ENCODE peak calls at places on chromosomes 1 and 21, in five cellular contexts. One of them, this sample, is unnamed.

GRCh38 chr21:25297117-25297516 is 310.2 kb downstream of the MRPL39 start:
- DNase-seq in DND-41: no peak
- DNase-seq in fibroblast of villous mesenchyme: no peak
- DNase-seq in ovary: no peak
- DNase-seq in HFF-Myc: no peak
- DNase-seq in this sample: no peak

GRCh38 chr1:25126568-25126967 is 105.7 kb downstream of the SYF2 start:
- DNase-seq in ovary: no peak
- DNase-seq in HFF-Myc: no peak
- DNase-seq in fibroblast of villous mesenchyme: no peak
- DNase-seq in DND-41: peak; percentile 21
- DNase-seq in this sample: peak; percentile 3

GRCh38 chr1:226628624-226629155 is 80.1 kb downstream of the STUM start:
- DNase-seq in DND-41: no peak
- DNase-seq in ovary: no peak
- DNase-seq in HFF-Myc: no peak
- DNase-seq in fibroblast of villous mesenchyme: no peak
- DNase-seq in this sample: no peak

GRCh38 chr1:1079408-1080121 is 5.5 kb upstream of the RNF223 start:
- DNase-seq in DND-41: peak; percentile 39
- DNase-seq in fibroblast of villous mesenchyme: peak; percentile 91
- DNase-seq in HFF-Myc: peak; percentile 61
- DNase-seq in ovary: peak; percentile 43
- DNase-seq in this sample: peak; percentile 85

GRCh38 chr1:171869097-171869496 is 27.8 kb downstream of the DNM3 start:
- DNase-seq in fibroblast of villous mesenchyme: no peak
- DNase-seq in DND-41: no peak
- DNase-seq in HFF-Myc: no peak
- DNase-seq in ovary: peak; percentile 15
- DNase-seq in this sample: peak; percentile 6

GRCh38 chr1:18948048-18948912 is 8.2 kb downstream of the IFFO2 start:
- DNase-seq in DND-41: peak; percentile 61
- DNase-seq in ovary: no peak
- DNase-seq in fibroblast of villous mesenchyme: peak; percentile 53
- DNase-seq in HFF-Myc: no peak
- DNase-seq in this sample: peak; percentile 46

GRCh38 chr21:44293551-44294231 is 6.2 kb upstream of the PFKL start:
- DNase-seq in fibroblast of villous mesenchyme: no peak
- DNase-seq in HFF-Myc: no peak
- DNase-seq in ovary: peak; percentile 21
- DNase-seq in DND-41: no peak
- DNase-seq in this sample: no peak

GRCh38 chr1:113834716-113835115 is 22.4 kb upstream of the RSBN1 start:
- DNase-seq in DND-41: no peak
- DNase-seq in HFF-Myc: no peak
- DNase-seq in ovary: no peak
- DNase-seq in fibroblast of villous mesenchyme: no peak
- DNase-seq in this sample: no peak

GRCh38 chr1:99737016-99737415 is 29.4 kb downstream of the FRRS1 start:
- DNase-seq in DND-41: no peak
- DNase-seq in ovary: no peak
- DNase-seq in HFF-Myc: peak; percentile 52
- DNase-seq in fibroblast of villous mesenchyme: peak; percentile 70
- DNase-seq in this sample: peak; percentile 80

GRCh38 chr1:156616463-156616862 is 2.8 kb upstream of the HAPLN2 start:
- DNase-seq in ovary: no peak
- DNase-seq in DND-41: no peak
- DNase-seq in fibroblast of villous mesenchyme: peak; percentile 93
- DNase-seq in HFF-Myc: no peak
- DNase-seq in this sample: peak; percentile 64

GRCh38 chr1:170853302-170853701 is 82.0 kb upstream of the MROH9 start:
- DNase-seq in ovary: no peak
- DNase-seq in DND-41: no peak
- DNase-seq in fibroblast of villous mesenchyme: no peak
- DNase-seq in HFF-Myc: no peak
- DNase-seq in this sample: no peak

GRCh38 chr1:227621211-227621610 is 57.9 kb downstream of the ZNF678 start:
- DNase-seq in HFF-Myc: no peak
- DNase-seq in ovary: no peak
- DNase-seq in fibroblast of villous mesenchyme: no peak
- DNase-seq in DND-41: no peak
- DNase-seq in this sample: no peak

GRCh38 chr1:44524180-44524579 is 119.1 kb downstream of the RNF220 start:
- DNase-seq in HFF-Myc: no peak
- DNase-seq in fibroblast of villous mesenchyme: no peak
- DNase-seq in DND-41: no peak
- DNase-seq in ovary: no peak
- DNase-seq in this sample: no peak

GRCh38 chr1:162551969-162552683 is 9.4 kb upstream of the UAP1 start:
- DNase-seq in ovary: no peak
- DNase-seq in HFF-Myc: no peak
- DNase-seq in fibroblast of villous mesenchyme: peak; percentile 26
- DNase-seq in DND-41: no peak
- DNase-seq in this sample: peak; percentile 77

GRCh38 chr1:27001570-27002360 is 8.3 kb downstream of the TRNP1 start:
- DNase-seq in ovary: no peak
- DNase-seq in DND-41: no peak
- DNase-seq in HFF-Myc: no peak
- DNase-seq in fibroblast of villous mesenchyme: no peak
- DNase-seq in this sample: no peak

GRCh38 chr1:2175055-2175414 is 19.5 kb downstream of the FAAP20 start:
- DNase-seq in ovary: peak; percentile 51
- DNase-seq in fibroblast of villous mesenchyme: no peak
- DNase-seq in DND-41: no peak
- DNase-seq in HFF-Myc: no peak
- DNase-seq in this sample: no peak
- H3K4me3 ChIP-seq in ovary: peak overlapping the region; percentile 20
- H3K4me3 ChIP-seq in fibroblast of villous mesenchyme: no peak overlapping the region
- H3K4me3 ChIP-seq in DND-41: no peak overlapping the region
- H3K4me3 ChIP-seq in HFF-Myc: peak overlapping the region; percentile 42
- H3K4me3 ChIP-seq in this sample: no peak overlapping the region

GRCh38 chr1:52748119-52748518 is 21.9 kb downstream of the ZYG11B start:
- DNase-seq in DND-41: no peak
- DNase-seq in HFF-Myc: no peak
- DNase-seq in ovary: no peak
- DNase-seq in fibroblast of villous mesenchyme: peak; percentile 25
- DNase-seq in this sample: peak; percentile 20
- TF ChIP-seq CTCF in DND-41: peak; percentile 30
- TF ChIP-seq CTCF in HFF-Myc: no peak
- TF ChIP-seq CTCF in ovary: peak; percentile 16
- TF ChIP-seq CTCF in fibroblast of villous mesenchyme: peak; percentile 17
- TF ChIP-seq CTCF in this sample: no peak

DNA sequence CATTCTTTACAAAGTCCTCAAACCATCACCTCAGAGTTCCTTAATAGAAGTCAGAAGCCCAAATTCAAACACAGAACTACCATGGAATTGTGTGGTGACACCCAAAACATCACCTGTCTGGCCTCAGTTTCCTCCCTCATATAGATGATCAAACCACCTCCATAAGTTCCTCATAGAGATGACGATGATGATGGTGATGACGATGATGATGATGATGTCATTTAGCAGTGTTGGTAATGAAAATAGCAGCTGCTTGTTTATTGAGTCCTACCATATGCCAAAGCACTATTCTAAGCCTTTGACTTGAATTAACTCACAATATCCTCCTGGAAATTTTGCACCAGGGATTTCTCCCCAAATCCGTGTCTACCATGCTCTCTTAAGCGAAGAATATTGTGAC is 139.9 kb downstream of the PROX1 start:
- DNase-seq in ovary: no peak
- DNase-seq in DND-41: no peak
- DNase-seq in HFF-Myc: no peak
- DNase-seq in fibroblast of villous mesenchyme: no peak
- DNase-seq in this sample: no peak
- H3K4me3 ChIP-seq in ovary: no peak overlapping the region
- H3K4me3 ChIP-seq in DND-41: no peak overlapping the region
- H3K4me3 ChIP-seq in HFF-Myc: no peak overlapping the region
- H3K4me3 ChIP-seq in fibroblast of villous mesenchyme: no peak overlapping the region
- H3K4me3 ChIP-seq in this sample: no peak overlapping the region

DNA sequence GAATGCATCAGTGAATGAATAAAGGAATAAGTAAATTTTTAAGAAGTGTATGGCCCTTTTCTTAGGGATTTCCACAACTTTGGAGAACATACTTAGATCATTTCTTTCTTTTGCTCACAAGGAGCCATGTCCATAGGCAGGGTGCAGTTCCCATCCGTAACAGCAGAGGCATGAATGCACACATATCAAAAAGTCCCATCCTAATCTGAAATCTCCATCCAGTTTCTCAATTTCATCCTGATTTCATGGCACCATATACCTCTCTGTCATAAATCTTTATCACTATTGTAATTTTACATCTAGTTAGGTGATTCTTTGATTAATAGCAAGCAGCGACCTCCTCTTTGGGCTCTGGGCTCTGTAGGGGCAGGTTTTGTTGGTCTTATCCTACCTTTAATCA is 359.2 kb downstream of the RRAGC start:
- DNase-seq in ovary: no peak
- DNase-seq in fibroblast of villous mesenchyme: no peak
- DNase-seq in DND-41: no peak
- DNase-seq in HFF-Myc: no peak
- DNase-seq in this sample: peak; percentile 1
- TF ChIP-seq CTCF in ovary: no peak
- TF ChIP-seq CTCF in fibroblast of villous mesenchyme: peak; percentile 35
- TF ChIP-seq CTCF in DND-41: peak; percentile 52
- TF ChIP-seq CTCF in HFF-Myc: peak; percentile 33
- TF ChIP-seq CTCF in this sample: peak; percentile 19

GRCh38 chr21:41234574-41234973 is 66.6 kb downstream of the BACE2 start:
- DNase-seq in ovary: no peak
- DNase-seq in fibroblast of villous mesenchyme: no peak
- DNase-seq in HFF-Myc: no peak
- DNase-seq in DND-41: no peak
- DNase-seq in this sample: no peak
- H3K4me3 ChIP-seq in ovary: no peak overlapping the region
- H3K4me3 ChIP-seq in fibroblast of villous mesenchyme: no peak overlapping the region
- H3K4me3 ChIP-seq in HFF-Myc: no peak overlapping the region
- H3K4me3 ChIP-seq in DND-41: no peak overlapping the region
- H3K4me3 ChIP-seq in this sample: no peak overlapping the region